ENCODE peak calls at places on chromosomes 13 and 19, in eight cellular contexts. O is right lobe of liver, U is A549, I is GM12891, K is adrenal gland, P is body of pancreas, G is NB4, M is sigmoid colon. V is an unnamed sample.
A peak's percentile ranks its signal among the peaks of the same experiment; 100 is the strongest.

GRCh38 chr19:54137913-54138776 is 583 bp downstream of the CNOT3 start:
- DNase-seq in O (no peak), U (no peak), I (peak; percentile 59), K (no peak), P (peak; percentile 35), G (no peak), M (no peak), V (peak; percentile 67)

GRCh38 chr19:16739546-16739945 is 19.9 kb downstream of the NWD1 start:
- DNase-seq in O (no peak), U (no peak), I (no peak), K (no peak), P (no peak), G (peak; percentile 40), M (no peak), V (no peak)

GRCh38 chr13:92994056-92994455 is 232.6 kb upstream of the GPC6 start:
- DNase-seq in O (no peak), U (no peak), I (no peak), K (no peak), P (no peak), G (no peak), M (no peak), V (no peak)

GRCh38 chr13:30186644-30187431 is 120.5 kb downstream of the KATNAL1 start:
- DNase-seq in O (no peak), U (no peak), I (no peak), K (no peak), P (no peak), G (no peak), M (no peak), V (no peak)

GRCh38 chr19:54207908-54208783 is 7.5 kb downstream of the RPS9 start:
- DNase-seq in O (peak; percentile 74), U (peak; percentile 59), I (no peak), K (peak; percentile 98), P (peak; percentile 86), G (peak; percentile 98), M (peak; percentile 89), V (no peak)

GRCh38 chr13:26061947-26062346 is 10.1 kb upstream of the SHISA2 start:
- DNase-seq in O (no peak), U (no peak), I (no peak), K (no peak), P (no peak), G (peak; percentile 34), M (no peak), V (no peak)

GRCh38 chr19:7757358-7757757 is 5.7 kb upstream of the CLEC4M start:
- DNase-seq in O (no peak), U (no peak), I (no peak), K (no peak), P (no peak), G (no peak), M (no peak), V (no peak)

GRCh38 chr13:106610511-106610910 is 42.6 kb upstream of the ARGLU1 start:
- DNase-seq in O (no peak), U (no peak), I (no peak), K (no peak), P (no peak), G (no peak), M (no peak), V (peak; percentile 24)

GRCh38 chr19:15124572-15125231 is 17.5 kb downstream of the SYDE1 start:
- DNase-seq in O (peak; percentile 59), U (no peak), I (no peak), K (peak; percentile 35), P (peak; percentile 38), G (peak; percentile 15), M (peak; percentile 76), V (no peak)

GRCh38 chr13:111387026-111387871 is 66.8 kb downstream of the TEX29 start:
- DNase-seq in O (peak; percentile 19), U (no peak), I (no peak), K (no peak), P (no peak), G (no peak), M (no peak), V (no peak)

GRCh38 chr13:87859261-87859660 is 188.1 kb downstream of the SLITRK5 start:
- DNase-seq in O (no peak), U (no peak), I (no peak), K (no peak), P (no peak), G (no peak), M (no peak), V (no peak)

GRCh38 chr13:70391678-70392077 is 283.4 kb upstream of the KLHL1 start:
- DNase-seq in O (peak; percentile 91), U (no peak), I (no peak), K (no peak), P (peak; percentile 16), G (no peak), M (no peak), V (no peak)

GRCh38 chr13:20843177-20843576 is 59.4 kb downstream of the XPO4 start:
- DNase-seq in O (no peak), U (no peak), I (no peak), K (no peak), P (no peak), G (no peak), M (no peak), V (no peak)

GRCh38 chr19:6259312-6259861 is 20.4 kb downstream of the MLLT1 start:
- DNase-seq in O (peak; percentile 87), U (no peak), I (no peak), K (no peak), P (no peak), G (no peak), M (no peak), V (no peak)

GRCh38 chr19:7605490-7606222 is 10.0 kb downstream of the CAMSAP3 start:
- DNase-seq in O (no peak), U (peak; percentile 72), I (no peak), K (no peak), P (no peak), G (peak; percentile 82), M (no peak), V (peak; percentile 90)

GRCh38 chr13:49714757-49715156 is 23.5 kb upstream of the EBPL start:
- DNase-seq in O (no peak), U (no peak), I (no peak), K (no peak), P (no peak), G (no peak), M (no peak), V (no peak)

GRCh38 chr13:28251462-28251861 is 113.1 kb downstream of the PAN3 start:
- DNase-seq in O (no peak), U (no peak), I (no peak), K (no peak), P (no peak), G (no peak), M (no peak), V (no peak)

DNA sequence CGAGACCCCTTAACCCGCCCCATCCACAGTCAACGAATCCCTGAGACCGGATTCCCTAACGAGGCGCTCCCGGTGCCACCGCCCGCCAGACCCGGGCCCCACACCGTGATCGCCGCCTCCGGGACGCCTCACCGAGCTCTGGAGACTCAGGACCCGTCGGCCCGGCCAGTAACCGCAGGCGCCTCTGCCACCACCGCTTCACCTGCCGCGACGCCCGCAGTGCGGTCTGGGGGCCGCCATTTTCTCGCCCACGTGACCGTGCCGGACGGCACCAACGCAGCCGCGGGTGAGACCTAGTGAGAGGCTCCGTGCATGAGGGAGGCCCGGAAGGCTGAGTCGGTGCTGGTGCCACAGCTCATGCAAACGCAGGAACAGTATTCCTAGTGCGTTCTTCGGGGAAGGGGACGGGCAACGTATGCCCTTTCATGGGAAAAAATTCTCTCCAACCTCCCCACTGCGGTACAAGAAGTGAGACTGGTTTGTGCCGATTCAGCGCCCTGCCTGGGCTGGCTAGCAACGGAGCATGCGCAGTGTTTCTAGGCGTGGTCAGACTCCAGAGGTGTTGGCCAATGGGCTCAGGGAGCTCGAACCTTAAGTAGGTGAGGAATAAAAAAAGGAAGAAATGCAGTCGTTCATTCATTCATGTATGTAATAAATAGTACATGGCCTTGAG is at the start of gene DOHH:
- DNase-seq in O (peak; percentile 97), U (peak; percentile 97), I (peak; percentile 95), K (peak; percentile 96), P (peak; percentile 96), G (peak; percentile 93), M (peak; percentile 97), V (peak; percentile 99)
- TF ChIP-seq POLR2A in O (peak; percentile 70), U (peak; percentile 72), I (peak; percentile 92), K (peak; percentile 47), P (no peak), G (peak; percentile 48), M (no peak), V (peak; percentile 79)

GRCh38 chr19:10815007-10815531 is 20.9 kb downstream of the TMED1 start:
- DNase-seq in O (no peak), U (no peak), I (no peak), K (no peak), P (no peak), G (no peak), M (no peak), V (no peak)

GRCh38 chr19:10812196-10812595 is 23.8 kb downstream of the TMED1 start:
- DNase-seq in O (no peak), U (no peak), I (no peak), K (no peak), P (no peak), G (peak; percentile 46), M (no peak), V (no peak)

GRCh38 chr19:10815969-10816635 is 19.9 kb downstream of the TMED1 start:
- DNase-seq in O (no peak), U (no peak), I (no peak), K (no peak), P (no peak), G (no peak), M (no peak), V (no peak)

GRCh38 chr19:10811391-10812111 is 24.5 kb downstream of the TMED1 start:
- DNase-seq in O (no peak), U (no peak), I (no peak), K (no peak), P (no peak), G (no peak), M (no peak), V (no peak)

GRCh38 chr19:10812902-10813404 is 23.1 kb downstream of the TMED1 start:
- DNase-seq in O (no peak), U (peak; percentile 71), I (no peak), K (peak; percentile 83), P (no peak), G (peak; percentile 94), M (peak; percentile 83), V (peak; percentile 89)
- TF ChIP-seq POLR2A in O (no peak), U (no peak), I (no peak), K (no peak), P (no peak), G (no peak), M (no peak), V (no peak)

GRCh38 chr13:32261567-32261966 is 53.6 kb downstream of the ZAR1L start:
- DNase-seq in O (peak; percentile 62), U (no peak), I (no peak), K (peak; percentile 61), P (peak; percentile 54), G (no peak), M (peak; percentile 96), V (peak; percentile 9)
- TF ChIP-seq POLR2A in O (no peak), U (no peak), I (no peak), K (no peak), P (no peak), G (no peak), M (no peak), V (no peak)

DNA sequence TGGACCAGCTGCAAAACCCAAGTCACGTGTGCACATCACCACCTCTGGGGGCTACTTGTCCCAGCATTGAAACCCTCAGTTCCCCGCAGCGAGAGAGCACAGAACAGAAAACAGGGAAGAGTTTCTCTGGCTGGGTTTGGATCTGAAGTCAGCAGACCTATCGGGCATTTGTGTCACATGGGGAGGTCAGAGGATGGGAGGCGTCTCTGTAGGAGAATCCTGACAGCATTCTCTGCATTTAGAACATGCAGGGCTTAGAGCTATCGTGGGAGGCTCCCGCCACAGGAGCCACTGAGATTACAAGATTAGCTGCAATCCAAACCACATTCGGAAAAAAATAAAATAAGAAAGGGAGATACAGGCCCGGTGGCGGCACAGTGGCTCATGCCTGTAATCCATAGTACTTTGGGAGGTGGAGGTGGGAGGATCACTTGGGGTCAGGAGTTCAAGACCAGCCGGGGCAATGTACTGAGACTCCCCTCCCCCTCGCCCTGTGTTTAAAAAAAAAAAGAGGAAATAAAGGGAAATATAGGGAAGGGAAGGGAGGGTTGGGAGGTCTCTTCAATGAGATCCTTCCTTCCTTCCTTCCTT is 2.9 kb upstream of the TLE6 start:
- DNase-seq in O (peak; percentile 55), U (no peak), I (no peak), K (peak; percentile 59), P (no peak), G (peak; percentile 79), M (peak; percentile 80), V (no peak)
- TF ChIP-seq POLR2A in O (no peak), U (no peak), I (no peak), K (no peak), P (no peak), G (no peak), M (no peak), V (no peak)

V was measured in H54.